ENCODE peak calls at places on chromosomes 12 and 14, in ten cellular contexts. M is mucosa of descending colon, U is bronchial epithelial cell, F is right atrium auricular region, O is foreskin fibroblast, C is PC-9, H is BE2C, V is fibroblast of pulmonary artery, R is Peyer's patch, P is GM06990. W is an unnamed sample.

GRCh38 chr12:80924437-80924836 is 13.3 kb downstream of the LIN7A start:
- DNase-seq in U (no peak), H (no peak), F (no peak), O (no peak), P (no peak), V (no peak), M (no peak), R (no peak), C (no peak), W (no peak)

GRCh38 chr12:3173008-3173553 is 95.9 kb downstream of the TSPAN9 start:
- DNase-seq in C (no peak), V (no peak), R (no peak), O (no peak), H (no peak), U (no peak), F (no peak), M (no peak), P (no peak), W (no peak)

GRCh38 chr12:123983822-123984485 is 10.9 kb downstream of the ZNF664 start:
- DNase-seq in M (no peak), P (no peak), F (no peak), H (peak; percentile 50), C (peak; percentile 11), U (peak; percentile 60), V (peak; percentile 85), O (peak; percentile 85), R (peak; percentile 76), W (no peak)

GRCh38 chr14:76919811-76920571 is 93.8 kb downstream of the LRRC74A start:
- DNase-seq in C (no peak), F (no peak), O (peak; percentile 76), V (peak; percentile 96), P (no peak), U (peak; percentile 31), M (peak; percentile 62), H (peak; percentile 88), R (no peak), W (no peak)

GRCh38 chr12:99915251-99916082 is 69.3 kb downstream of the ANKS1B start:
- DNase-seq in P (no peak), V (peak; percentile 5), F (no peak), M (no peak), H (no peak), U (peak; percentile 39), C (no peak), O (peak; percentile 33), R (no peak), W (no peak)

GRCh38 chr14:75375983-75376382 is 51.8 kb upstream of the JDP2 start:
- DNase-seq in P (no peak), R (no peak), O (no peak), H (no peak), V (no peak), U (no peak), M (no peak), C (no peak), F (no peak), W (no peak)

GRCh38 chr14:74825008-74825407 is 50.9 kb downstream of the PROX2 start:
- DNase-seq in M (no peak), H (no peak), R (no peak), F (no peak), V (peak; percentile 66), O (peak; percentile 78), P (no peak), C (no peak), U (peak; percentile 66), W (no peak)

GRCh38 chr12:46371718-46372130 is 849 bp downstream of the SLC38A2 start:
- DNase-seq in F (peak; percentile 72), V (peak; percentile 70), M (peak; percentile 88), O (peak; percentile 77), P (no peak), R (peak; percentile 84), U (no peak), H (peak; percentile 68), C (peak; percentile 43), W (no peak)

GRCh38 chr12:130870442-130871285 is 1.2 kb upstream of the RAN start:
- DNase-seq in P (peak; percentile 81), F (peak; percentile 91), H (peak; percentile 42), C (peak; percentile 46), V (peak; percentile 96), O (peak; percentile 93), R (peak; percentile 81), U (peak; percentile 90), M (peak; percentile 72), W (peak; percentile 92)

GRCh38 chr12:105330283-105330937 is at the start of gene C12orf75:
- DNase-seq in U (peak; percentile 42), H (peak; percentile 89), V (peak; percentile 61), C (no peak), O (peak; percentile 92), R (peak; percentile 92), F (no peak), M (peak; percentile 90), P (peak; percentile 93), W (peak; percentile 57)

DNA sequence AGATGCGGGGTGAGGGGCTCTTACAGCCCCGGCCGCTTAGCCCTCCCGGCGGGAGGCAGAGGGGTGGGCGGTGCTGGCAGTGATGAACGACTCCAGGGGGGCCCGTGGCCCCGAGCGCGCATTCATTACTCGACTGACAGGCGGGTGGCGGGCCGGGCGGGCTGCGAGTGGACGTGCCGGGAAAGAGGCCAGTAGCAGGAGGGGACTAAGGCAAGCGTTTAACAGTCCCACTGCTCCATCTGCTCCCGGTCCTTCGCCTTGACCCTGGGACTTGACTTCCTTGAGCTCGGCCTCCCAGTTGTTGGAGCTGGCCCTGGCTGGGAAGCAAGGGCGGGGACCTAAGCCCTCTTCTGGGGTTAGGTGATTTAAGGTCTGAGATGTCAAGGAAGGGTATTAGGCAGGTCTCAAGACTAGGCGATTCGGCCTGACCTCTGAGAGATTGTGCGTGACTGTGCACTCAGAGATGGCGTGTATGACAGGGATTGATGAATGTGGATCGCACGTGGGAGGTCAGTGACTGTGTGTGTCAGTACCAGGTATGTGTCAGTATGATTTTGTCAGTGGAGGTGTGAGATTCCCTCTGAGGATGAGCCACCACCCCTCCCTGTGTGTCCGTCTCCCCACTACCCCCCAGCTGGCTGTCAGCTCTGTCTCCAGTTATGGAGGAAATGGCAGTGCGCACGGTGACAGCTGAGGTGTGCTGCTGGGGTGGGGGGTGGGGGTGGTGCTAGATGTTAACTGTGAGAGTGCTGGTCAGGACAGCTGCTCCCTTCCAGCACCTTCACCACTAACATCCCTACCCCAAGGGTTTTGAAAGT is 3.6 kb upstream of the DNAJC22 start:
- DNase-seq in R (no peak), O (no peak), P (no peak), M (no peak), C (no peak), U (peak; percentile 32), V (no peak), F (no peak), H (no peak), W (no peak)
- H3K4me3 ChIP-seq in R (peak overlapping the region; percentile 28), O (peak overlapping the region; percentile 35), P (peak overlapping the region; percentile 15), M (no peak overlapping the region), C (no peak overlapping the region), U (peak overlapping the region; percentile 2), V (peak overlapping the region; percentile 39), F (peak overlapping the region; percentile 26), H (peak overlapping the region; percentile 57), W (peak overlapping the region; percentile 4)

GRCh38 chr14:33198684-33199083 is 260.0 kb downstream of the NPAS3 start:
- DNase-seq in H (no peak), U (no peak), V (no peak), R (no peak), F (no peak), M (no peak), P (no peak), C (no peak), O (no peak), W (no peak)
- TF ChIP-seq CTCF in H (no peak), U (no peak), V (no peak), R (no peak), F (no peak), M (no peak), P (no peak), C (no peak), O (no peak), W (no peak)

DNA sequence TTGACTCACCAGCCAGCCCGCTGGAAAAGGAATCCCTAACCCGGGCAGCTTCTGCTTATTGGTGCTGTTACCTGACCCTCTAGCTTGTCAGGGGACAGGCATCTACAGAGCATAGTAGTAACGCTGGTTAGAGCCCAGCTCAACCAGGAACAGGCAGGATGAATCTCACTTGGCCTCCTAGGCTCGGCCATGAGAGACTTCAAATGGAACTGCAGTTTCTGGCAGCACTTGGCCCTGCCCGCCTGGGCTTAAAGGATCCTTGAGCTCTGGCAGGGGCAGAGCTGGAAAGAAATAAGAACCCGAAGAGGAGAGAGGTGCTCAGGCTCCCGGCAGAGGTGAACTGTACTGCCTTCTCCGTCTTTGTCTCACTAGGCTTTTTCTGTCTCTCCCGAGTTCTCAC is 2.3 kb upstream of the LHX5 start:
- DNase-seq in P (no peak), R (no peak), C (peak; percentile 9), O (peak; percentile 17), F (no peak), H (no peak), U (no peak), V (no peak), M (no peak), W (no peak)
- H3K4me3 ChIP-seq in P (no peak overlapping the region), R (no peak overlapping the region), C (no peak overlapping the region), O (no peak overlapping the region), F (no peak overlapping the region), H (no peak overlapping the region), U (no peak overlapping the region), V (no peak overlapping the region), M (no peak overlapping the region), W (no peak overlapping the region)

GRCh38 chr12:93468008-93468371 is 676 bp downstream of the MRPL42 start:
- DNase-seq in M (no peak), O (no peak), V (no peak), R (no peak), H (no peak), U (no peak), P (no peak), C (no peak), F (no peak), W (no peak)

GRCh38 chr12:93466625-93467350 is 526 bp upstream of the MRPL42 start:
- DNase-seq in O (no peak), C (no peak), R (no peak), P (no peak), M (peak; percentile 49), F (no peak), H (no peak), U (no peak), V (no peak), W (no peak)

GRCh38 chr12:93469386-93469785 is 2.1 kb downstream of the MRPL42 start:
- DNase-seq in H (no peak), M (no peak), C (no peak), F (no peak), U (no peak), O (no peak), R (no peak), V (no peak), P (no peak), W (no peak)

GRCh38 chr12:93461503-93461902 is 5.8 kb upstream of the MRPL42 start:
- DNase-seq in P (no peak), M (no peak), F (no peak), V (peak; percentile 39), H (no peak), C (no peak), O (peak; percentile 28), R (no peak), U (peak; percentile 42), W (no peak)

DNA sequence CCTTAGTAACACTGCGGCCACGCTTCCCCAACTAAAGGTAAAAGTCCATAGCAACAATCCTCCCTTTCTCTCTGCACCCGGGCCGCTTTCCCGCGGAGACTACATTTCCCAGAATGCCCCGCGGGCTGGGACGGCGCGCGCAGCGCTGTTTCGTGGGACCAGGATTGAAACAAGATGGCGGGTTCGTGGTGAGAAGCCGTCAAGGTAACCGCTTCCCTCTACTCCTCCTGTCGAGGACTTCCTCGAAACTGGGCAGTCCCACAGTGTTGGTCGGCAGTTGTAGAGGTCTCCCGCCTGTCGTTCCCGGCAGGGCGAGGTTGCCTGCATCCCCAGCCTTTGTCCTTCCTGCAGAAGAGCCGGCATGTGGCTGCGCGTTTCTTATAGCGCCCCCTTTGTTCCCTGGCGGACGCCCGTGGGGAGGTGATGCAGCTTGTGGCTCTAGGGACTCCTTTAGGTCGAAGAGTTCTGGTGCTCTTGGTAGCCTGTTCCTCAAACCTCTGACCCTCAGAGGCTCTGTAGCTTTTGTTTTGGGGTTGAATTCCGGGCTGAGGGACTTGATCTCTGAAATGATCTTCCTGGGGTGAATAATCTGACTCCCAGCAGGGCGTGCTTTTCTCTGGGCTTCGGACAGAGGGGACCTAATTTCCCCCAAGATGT is at the start of gene MRPL42:
- DNase-seq in H (peak; percentile 91), O (peak; percentile 95), R (peak; percentile 95), C (peak; percentile 88), U (peak; percentile 73), F (peak; percentile 93), V (peak; percentile 90), P (peak; percentile 98), M (peak; percentile 92), W (peak; percentile 68)
- TF ChIP-seq CTCF in H (peak; percentile 75), O (peak; percentile 71), R (peak; percentile 74), C (peak; percentile 78), U (peak; percentile 79), F (peak; percentile 90), V (peak; percentile 84), P (peak; percentile 89), M (peak; percentile 64), W (peak; percentile 80)